ENCODE peak calls at places on chromosomes 5 and 9, in five cellular contexts. One of them, this sample, is unnamed. For H3K4me1, the result is how much of the 10 kb centered on the place peaks cover.

GRCh38 chr9:113682297-113682771 is 193.8 kb upstream of the ZNF618 start:
- ATAC-seq in GM12878: no peak
- ATAC-seq in K562: peak
- ATAC-seq in HepG2: peak
- ATAC-seq in upper lobe of left lung: peak
- ATAC-seq in this sample: peak

GRCh38 chr9:95313010-95313498 is 4.5 kb downstream of the FANCC start:
- ATAC-seq in HepG2: peak
- ATAC-seq in upper lobe of left lung: peak
- ATAC-seq in K562: no peak
- ATAC-seq in GM12878: peak
- ATAC-seq in this sample: peak

GRCh38 chr9:75149841-75150241 is 61.5 kb downstream of the OSTF1 start:
- ATAC-seq in upper lobe of left lung: peak
- ATAC-seq in GM12878: no peak
- ATAC-seq in HepG2: no peak
- ATAC-seq in K562: no peak
- ATAC-seq in this sample: no peak

GRCh38 chr5:87053134-87053533 is 214.5 kb upstream of the RASA1 start:
- ATAC-seq in upper lobe of left lung: peak
- ATAC-seq in K562: no peak
- ATAC-seq in GM12878: no peak
- ATAC-seq in HepG2: no peak
- ATAC-seq in this sample: no peak

GRCh38 chr5:40781843-40782409 is 16.2 kb downstream of the PRKAA1 start:
- ATAC-seq in GM12878: no peak
- ATAC-seq in HepG2: no peak
- ATAC-seq in upper lobe of left lung: peak
- ATAC-seq in K562: no peak
- ATAC-seq in this sample: peak

GRCh38 chr5:154771383-154771901 is 16.3 kb downstream of the LARP1 start:
- ATAC-seq in HepG2: peak
- ATAC-seq in K562: peak
- ATAC-seq in GM12878: no peak
- ATAC-seq in upper lobe of left lung: peak
- ATAC-seq in this sample: peak

GRCh38 chr9:128056887-128057723 is 10.0 kb downstream of the NAIF1 start:
- ATAC-seq in upper lobe of left lung: no peak
- ATAC-seq in HepG2: peak
- ATAC-seq in GM12878: no peak
- ATAC-seq in K562: peak
- ATAC-seq in this sample: no peak

GRCh38 chr9:14421291-14421690 is 107.3 kb upstream of the NFIB start:
- ATAC-seq in GM12878: no peak
- ATAC-seq in upper lobe of left lung: no peak
- ATAC-seq in K562: no peak
- ATAC-seq in HepG2: no peak
- ATAC-seq in this sample: no peak

GRCh38 chr5:170860415-170860814 is 1.4 kb upstream of the RANBP17 start:
- ATAC-seq in HepG2: no peak
- ATAC-seq in GM12878: no peak
- ATAC-seq in upper lobe of left lung: no peak
- ATAC-seq in K562: no peak
- ATAC-seq in this sample: no peak

GRCh38 chr5:169343761-169344160 is 42.8 kb upstream of the SLIT3 start:
- ATAC-seq in upper lobe of left lung: no peak
- ATAC-seq in K562: no peak
- ATAC-seq in HepG2: no peak
- ATAC-seq in GM12878: no peak
- ATAC-seq in this sample: no peak

GRCh38 chr5:160635678-160636077 is 214.0 kb downstream of the PTTG1 start:
- ATAC-seq in GM12878: no peak
- ATAC-seq in K562: no peak
- ATAC-seq in HepG2: no peak
- ATAC-seq in upper lobe of left lung: no peak
- ATAC-seq in this sample: no peak

GRCh38 chr9:87880116-87880515 is 2.6 kb upstream of the SPATA31E1 start:
- ATAC-seq in HepG2: no peak
- ATAC-seq in K562: no peak
- ATAC-seq in upper lobe of left lung: no peak
- ATAC-seq in GM12878: no peak
- ATAC-seq in this sample: no peak

GRCh38 chr5:14557203-14557725 is 24.3 kb upstream of the OTULINL start:
- ATAC-seq in upper lobe of left lung: no peak
- ATAC-seq in GM12878: no peak
- ATAC-seq in K562: no peak
- ATAC-seq in HepG2: no peak
- ATAC-seq in this sample: no peak

GRCh38 chr5:53555160-53555559 is 5.3 kb upstream of the NDUFS4 start:
- ATAC-seq in GM12878: no peak
- ATAC-seq in K562: peak
- ATAC-seq in HepG2: no peak
- ATAC-seq in upper lobe of left lung: no peak
- ATAC-seq in this sample: no peak
- TF ChIP-seq EP300 in GM12878: no peak
- TF ChIP-seq EP300 in K562: no peak
- TF ChIP-seq EP300 in HepG2: no peak
- TF ChIP-seq EP300 in upper lobe of left lung: no peak
- TF ChIP-seq EP300 in this sample: no peak

GRCh38 chr5:119410448-119411170 is 41.7 kb upstream of the HSD17B4 start:
- ATAC-seq in GM12878: peak
- ATAC-seq in HepG2: no peak
- ATAC-seq in upper lobe of left lung: peak
- ATAC-seq in K562: no peak
- ATAC-seq in this sample: no peak
- H3K4me1 ChIP-seq in GM12878: under half
- H3K4me1 ChIP-seq in HepG2: under half
- H3K4me1 ChIP-seq in upper lobe of left lung: under half
- H3K4me1 ChIP-seq in K562: under half
- H3K4me1 ChIP-seq in this sample: under half

DNA sequence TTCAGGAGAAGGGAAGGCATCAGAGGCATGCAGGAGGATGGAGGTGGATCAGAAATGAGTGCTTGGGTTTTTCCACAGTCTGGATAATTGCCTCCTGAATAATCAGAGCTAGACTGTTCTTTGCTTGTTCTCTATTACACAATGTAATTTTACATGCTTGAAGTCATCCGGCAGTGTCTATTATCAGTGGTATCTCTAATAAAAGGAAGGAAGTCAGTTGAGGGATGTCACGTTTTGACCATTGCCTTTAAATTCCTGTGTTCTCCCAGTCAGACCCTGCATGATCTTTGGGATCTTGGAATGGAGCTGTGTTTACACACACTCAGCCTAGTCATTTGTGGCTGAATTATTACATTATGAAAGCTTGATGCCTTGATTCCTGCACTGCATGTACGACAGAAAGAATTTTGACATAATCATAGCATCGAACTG is 91.0 kb downstream of the PDE8B start:
- ATAC-seq in K562: no peak
- ATAC-seq in HepG2: no peak
- ATAC-seq in GM12878: no peak
- ATAC-seq in upper lobe of left lung: peak
- ATAC-seq in this sample: no peak
- TF ChIP-seq POLR2AphosphoS5 in K562: no peak
- TF ChIP-seq POLR2AphosphoS5 in HepG2: no peak
- TF ChIP-seq POLR2AphosphoS5 in GM12878: no peak
- TF ChIP-seq POLR2AphosphoS5 in upper lobe of left lung: no peak
- TF ChIP-seq POLR2AphosphoS5 in this sample: no peak

GRCh38 chr5:156021866-156022265 is 305.1 kb upstream of the SGCD start:
- ATAC-seq in K562: no peak
- ATAC-seq in HepG2: no peak
- ATAC-seq in upper lobe of left lung: no peak
- ATAC-seq in GM12878: no peak
- ATAC-seq in this sample: no peak

GRCh38 chr5:156019786-156020185 is 307.2 kb upstream of the SGCD start:
- ATAC-seq in upper lobe of left lung: no peak
- ATAC-seq in K562: no peak
- ATAC-seq in GM12878: no peak
- ATAC-seq in HepG2: no peak
- ATAC-seq in this sample: no peak

GRCh38 chr5:156015137-156015536 is 311.8 kb upstream of the SGCD start:
- ATAC-seq in GM12878: no peak
- ATAC-seq in K562: no peak
- ATAC-seq in upper lobe of left lung: no peak
- ATAC-seq in HepG2: no peak
- ATAC-seq in this sample: no peak

GRCh38 chr5:156020650-156021049 is 306.3 kb upstream of the SGCD start:
- ATAC-seq in GM12878: no peak
- ATAC-seq in upper lobe of left lung: no peak
- ATAC-seq in HepG2: no peak
- ATAC-seq in K562: no peak
- ATAC-seq in this sample: no peak
- TF ChIP-seq EP300 in GM12878: no peak
- TF ChIP-seq EP300 in upper lobe of left lung: no peak
- TF ChIP-seq EP300 in HepG2: no peak
- TF ChIP-seq EP300 in K562: no peak
- TF ChIP-seq EP300 in this sample: no peak

GRCh38 chr5:139296862-139297326 is 3.4 kb downstream of the MATR3 start:
- ATAC-seq in K562: no peak
- ATAC-seq in upper lobe of left lung: no peak
- ATAC-seq in GM12878: no peak
- ATAC-seq in HepG2: no peak
- ATAC-seq in this sample: no peak

GRCh38 chr5:139294372-139295165 is 1.0 kb downstream of the MATR3 start:
- ATAC-seq in HepG2: peak
- ATAC-seq in GM12878: peak
- ATAC-seq in upper lobe of left lung: peak
- ATAC-seq in K562: peak
- ATAC-seq in this sample: peak

GRCh38 chr5:139296198-139296597 is 2.7 kb downstream of the MATR3 start:
- ATAC-seq in upper lobe of left lung: no peak
- ATAC-seq in GM12878: no peak
- ATAC-seq in K562: no peak
- ATAC-seq in HepG2: no peak
- ATAC-seq in this sample: no peak

GRCh38 chr5:139297439-139298133 is 4.0 kb downstream of the MATR3 start:
- ATAC-seq in K562: no peak
- ATAC-seq in HepG2: no peak
- ATAC-seq in upper lobe of left lung: no peak
- ATAC-seq in GM12878: no peak
- ATAC-seq in this sample: no peak

GRCh38 chr5:139295692-139296091 is 2.2 kb downstream of the MATR3 start:
- ATAC-seq in K562: peak
- ATAC-seq in HepG2: no peak
- ATAC-seq in GM12878: peak
- ATAC-seq in upper lobe of left lung: no peak
- ATAC-seq in this sample: no peak
- H3K4me1 ChIP-seq in K562: under half
- H3K4me1 ChIP-seq in HepG2: half or more
- H3K4me1 ChIP-seq in GM12878: under half
- H3K4me1 ChIP-seq in upper lobe of left lung: half or more
- H3K4me1 ChIP-seq in this sample: half or more

DNA sequence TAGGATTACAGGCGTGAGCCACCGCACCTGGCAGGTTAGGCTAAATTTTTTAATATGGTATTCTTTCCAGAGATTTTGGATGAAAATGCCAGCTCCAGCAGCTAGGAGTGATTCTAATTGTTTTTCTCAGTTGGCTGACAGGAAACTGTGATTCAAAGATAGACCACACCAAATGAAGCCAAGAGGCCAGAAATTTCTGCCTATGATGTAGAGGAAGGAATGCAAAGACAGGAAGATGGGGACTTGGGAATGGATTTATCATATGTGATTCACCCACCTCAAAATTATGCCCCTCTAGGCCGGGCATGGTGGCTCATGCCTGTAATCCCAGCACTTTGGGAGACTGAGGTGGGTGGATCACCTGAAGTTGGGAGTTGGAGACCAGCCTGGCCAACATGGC is 53.3 kb downstream of the UGCG start:
- ATAC-seq in upper lobe of left lung: no peak
- ATAC-seq in HepG2: no peak
- ATAC-seq in K562: no peak
- ATAC-seq in GM12878: no peak
- ATAC-seq in this sample: no peak
- TF ChIP-seq POLR2AphosphoS5 in upper lobe of left lung: no peak
- TF ChIP-seq POLR2AphosphoS5 in HepG2: no peak
- TF ChIP-seq POLR2AphosphoS5 in K562: no peak
- TF ChIP-seq POLR2AphosphoS5 in GM12878: no peak
- TF ChIP-seq POLR2AphosphoS5 in this sample: no peak

This sample was measured in gastroesophageal sphincter.